ENCODE peak calls at places on chromosomes 13 and 19, in five cellular contexts. Z, X, Q, Y and U are unnamed samples.

GRCh38 chr13:52345631-52346251 is 60.2 kb downstream of the THSD1 start:
- DNase-seq in Z (no peak), X (no peak), Q (no peak), Y (no peak), U (no peak)

GRCh38 chr19:37997911-37998344 is 90.9 kb downstream of the SIPA1L3 start:
- DNase-seq in Z (no peak), X (no peak), Q (no peak), Y (peak), U (peak)

GRCh38 chr13:30033681-30034447 is 183.4 kb upstream of the UBL3 start:
- DNase-seq in Z (no peak), X (no peak), Q (no peak), Y (no peak), U (peak)

GRCh38 chr13:23766199-23766771 is 122.9 kb downstream of the MIPEP start:
- DNase-seq in Z (no peak), X (no peak), Q (no peak), Y (no peak), U (no peak)

GRCh38 chr19:39052846-39053245 is 20.5 kb upstream of the FBXO27 start:
- DNase-seq in Z (no peak), X (no peak), Q (no peak), Y (no peak), U (no peak)

GRCh38 chr19:16073988-16074387 is 2.3 kb upstream of the TPM4 start:
- DNase-seq in Z (no peak), X (peak), Q (no peak), Y (no peak), U (no peak)

GRCh38 chr13:70541451-70541850 is 433.2 kb upstream of the KLHL1 start:
- DNase-seq in Z (no peak), X (no peak), Q (no peak), Y (no peak), U (no peak)

GRCh38 chr19:55622242-55622969 is 2.0 kb downstream of the ZNF784 start:
- DNase-seq in Z (no peak), X (no peak), Q (no peak), Y (no peak), U (no peak)

GRCh38 chr13:112441779-112442310 is 65.7 kb downstream of the SPACA7 start:
- DNase-seq in Z (no peak), X (no peak), Q (no peak), Y (no peak), U (no peak)

GRCh38 chr19:33740811-33741396 is 55.8 kb upstream of the KCTD15 start:
- DNase-seq in Z (peak), X (no peak), Q (peak), Y (peak), U (peak)

GRCh38 chr13:30486230-30487074 is 20.7 kb upstream of the HMGB1 start:
- DNase-seq in Z (peak), X (peak), Q (peak), Y (no peak), U (no peak)

GRCh38 chr13:40789275-40790231 is at the start of gene SLC25A15:
- DNase-seq in Z (peak), X (peak), Q (peak), Y (peak), U (peak)

GRCh38 chr13:52804202-52804641 is 44.2 kb downstream of the PCDH8 start:
- DNase-seq in Z (no peak), X (no peak), Q (no peak), Y (no peak), U (no peak)

GRCh38 chr19:936175-936546 is 10.3 kb downstream of the ARID3A start:
- DNase-seq in Z (no peak), X (no peak), Q (no peak), Y (no peak), U (no peak)

GRCh38 chr13:91313103-91313502 is 34.4 kb upstream of the MIR17HG start:
- DNase-seq in Z (peak), X (no peak), Q (no peak), Y (peak), U (peak)

GRCh38 chr13:45055198-45055901 is 65.0 kb upstream of the GTF2F2 start:
- DNase-seq in Z (no peak), X (no peak), Q (no peak), Y (peak), U (peak)

GRCh38 chr13:87122551-87122950 is 548.6 kb upstream of the SLITRK5 start:
- DNase-seq in Z (no peak), X (no peak), Q (no peak), Y (no peak), U (peak)

GRCh38 chr19:39297931-39298634 is 1.9 kb downstream of the IFNL1 start:
- DNase-seq in Z (no peak), X (no peak), Q (peak), Y (no peak), U (no peak)

GRCh38 chr19:45101796-45102195 is 8.8 kb downstream of the PPP1R37 start:
- DNase-seq in Z (no peak), X (no peak), Q (no peak), Y (no peak), U (no peak)

GRCh38 chr19:45104658-45105384 is 11.8 kb downstream of the PPP1R37 start:
- DNase-seq in Z (no peak), X (no peak), Q (no peak), Y (no peak), U (no peak)

GRCh38 chr19:45102481-45102880 is 9.5 kb downstream of the PPP1R37 start:
- DNase-seq in Z (no peak), X (no peak), Q (no peak), Y (no peak), U (no peak)

GRCh38 chr19:45103200-45103624 is 10.2 kb downstream of the PPP1R37 start:
- DNase-seq in Z (no peak), X (no peak), Q (peak), Y (no peak), U (no peak)

GRCh38 chr19:45103625-45104319 is 10.8 kb downstream of the PPP1R37 start:
- DNase-seq in Z (no peak), X (no peak), Q (peak), Y (no peak), U (no peak)
- TF ChIP-seq CTCF in Z (no peak), X (no peak), Q (no peak), Y (no peak), U (no peak)

DNA sequence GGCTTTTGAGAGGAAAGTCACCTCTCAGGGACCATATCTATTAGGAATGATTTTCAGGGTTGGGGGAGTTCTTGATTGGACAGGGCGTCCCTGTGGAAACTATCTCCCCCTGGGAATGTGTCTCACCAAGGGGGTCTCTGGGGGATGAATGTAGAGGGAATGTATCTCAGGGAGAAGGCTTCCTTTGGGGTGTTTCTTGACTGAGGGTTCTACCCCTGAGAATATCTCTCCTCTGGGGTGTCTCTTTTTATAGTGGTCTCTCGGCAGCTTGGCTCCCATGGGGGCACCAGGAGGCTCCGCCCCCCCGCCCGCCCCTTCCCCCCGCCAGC is 997 bp downstream of the RTBDN start:
- DNase-seq in Z (peak), X (no peak), Q (no peak), Y (no peak), U (no peak)
- H3K4me3 ChIP-seq in Z (peak), X (no peak), Q (no peak), Y (peak), U (no peak)

GRCh38 chr19:52492991-52493470 is 34.4 kb upstream of the ZNF808 start:
- DNase-seq in Z (peak), X (no peak), Q (peak), Y (no peak), U (no peak)
- TF ChIP-seq CTCF in Z (peak), X (no peak), Q (no peak), Y (no peak), U (no peak)

DNA sequence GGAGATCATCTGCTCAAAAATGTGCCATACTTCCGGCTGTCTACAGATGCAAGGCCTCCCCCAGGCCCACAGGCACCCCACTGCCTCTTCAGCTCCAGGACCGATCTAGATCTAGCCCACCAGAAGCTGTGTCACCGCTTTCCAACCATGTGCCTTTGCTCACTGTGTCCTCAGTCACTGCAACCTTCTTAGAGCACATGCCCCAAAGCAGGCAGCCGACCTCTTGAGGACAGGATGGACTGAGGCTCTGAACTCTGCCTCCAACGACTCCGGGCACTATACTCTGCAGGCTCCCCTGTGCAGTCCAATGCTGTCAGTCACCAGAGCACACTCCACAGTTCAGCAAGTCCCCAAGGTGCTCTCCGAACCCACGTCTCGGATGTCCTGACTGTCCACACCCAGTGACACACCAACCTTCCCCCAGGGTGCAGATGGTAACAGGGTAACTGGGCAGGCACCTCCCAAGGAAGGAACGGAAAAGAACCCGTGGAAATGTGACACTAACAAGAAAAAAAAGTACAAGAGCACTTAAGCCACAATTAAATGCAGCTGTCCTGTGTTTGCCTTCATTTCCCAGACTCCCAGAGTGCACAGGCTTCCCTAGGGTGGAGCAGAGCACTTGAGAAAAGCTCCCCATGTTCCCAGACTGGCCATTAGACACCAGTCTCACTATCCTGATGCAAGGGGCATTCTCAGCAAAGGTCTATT is 4.8 kb downstream of the STK24 start:
- DNase-seq in Z (no peak), X (no peak), Q (peak), Y (no peak), U (peak)
- H3K4me3 ChIP-seq in Z (no peak), X (no peak), Q (no peak), Y (no peak), U (no peak)